ENCODE peak calls at places on chromosome 4, in four cellular contexts. P is ascending aorta; T is cardiac muscle cell; F is CD4-positive, CD25-positive, alpha-beta regulatory T cell. S is an unnamed sample.

GRCh38 chr4:107991945-107992625 is 2.4 kb downstream of the HADH start:
- DNase-seq in P (no peak), T (peak; percentile 90), F (no peak), S (no peak)

GRCh38 chr4:161564230-161564834 is 599.5 kb downstream of the FSTL5 start:
- DNase-seq in P (no peak), T (peak; percentile 39), F (no peak), S (no peak)

GRCh38 chr4:7193040-7193958 is 961 bp downstream of the SORCS2 start:
- DNase-seq in P (no peak), T (no peak), F (no peak), S (no peak)

GRCh38 chr4:51906167-51906647 is 63.3 kb downstream of the DCUN1D4 start:
- DNase-seq in P (no peak), T (peak; percentile 12), F (no peak), S (no peak)

GRCh38 chr4:85901500-85901899 is 426.6 kb downstream of the ARHGAP24 start:
- DNase-seq in P (no peak), T (no peak), F (no peak), S (no peak)

GRCh38 chr4:31702291-31702690 is 982.1 kb downstream of the PCDH7 start:
- DNase-seq in P (no peak), T (no peak), F (no peak), S (no peak)

GRCh38 chr4:116015549-116015948 is 902.1 kb upstream of the NDST4 start:
- DNase-seq in P (no peak), T (no peak), F (no peak), S (no peak)

GRCh38 chr4:21946858-21947257 is 1.7 kb downstream of the KCNIP4 start:
- DNase-seq in P (no peak), T (no peak), F (no peak), S (no peak)

GRCh38 chr4:128675083-128675482 is 134.4 kb upstream of the JADE1 start:
- DNase-seq in P (no peak), T (no peak), F (no peak), S (no peak)

GRCh38 chr4:139501531-139502311 is 47.8 kb downstream of the RAB33B start:
- DNase-seq in P (no peak), T (no peak), F (no peak), S (no peak)

DNA sequence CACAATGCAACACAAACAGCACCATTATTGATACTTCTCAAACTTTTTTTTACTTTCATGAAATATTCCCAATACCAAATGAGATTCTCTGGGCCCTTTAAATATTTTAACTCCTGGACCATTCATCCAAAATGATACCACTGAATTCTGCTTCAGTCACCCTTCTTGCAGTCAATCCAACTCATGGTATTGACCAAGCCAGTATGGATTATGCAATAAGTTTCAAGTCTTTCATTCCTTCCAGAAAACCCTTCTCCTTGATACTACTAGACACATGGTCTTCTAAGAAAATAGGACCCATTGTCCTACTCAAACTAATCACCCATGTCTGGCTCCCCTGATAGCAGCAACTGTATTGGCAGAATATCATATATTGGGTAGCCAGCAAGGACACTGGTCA is 23.0 kb downstream of the ZNF721 start:
- DNase-seq in P (no peak), T (no peak), F (no peak), S (no peak)
- H3K4me3 ChIP-seq in P (no peak overlapping the region), T (no peak overlapping the region), F (no peak overlapping the region), S (no peak overlapping the region)

GRCh38 chr4:169159614-169160013 is 111.1 kb downstream of the SH3RF1 start:
- DNase-seq in P (no peak), T (peak; percentile 78), F (no peak), S (no peak)
- H3K4me1 ChIP-seq in P (peaks cover 6% of the 10 kb centered on the region), T (peaks cover 5% of the 10 kb centered on the region), F (no peaks in the 10 kb centered on the region), S (no peaks in the 10 kb centered on the region)

GRCh38 chr4:101200561-101200960 is 146.8 kb downstream of the PPP3CA start:
- DNase-seq in P (no peak), T (peak; percentile 93), F (no peak), S (no peak)
- H3K4me3 ChIP-seq in P (no peak overlapping the region), T (no peak overlapping the region), F (no peak overlapping the region), S (no peak overlapping the region)

GRCh38 chr4:127182687-127183086 is 450.1 kb upstream of the INTU start:
- DNase-seq in P (no peak), T (no peak), F (no peak), S (no peak)

GRCh38 chr4:127179451-127180087 is 453.2 kb upstream of the INTU start:
- DNase-seq in P (no peak), T (no peak), F (no peak), S (no peak)

GRCh38 chr4:127181001-127181400 is 451.8 kb upstream of the INTU start:
- DNase-seq in P (no peak), T (no peak), F (no peak), S (no peak)
- H3K4me1 ChIP-seq in P (no peaks in the 10 kb centered on the region), T (no peaks in the 10 kb centered on the region), F (no peaks in the 10 kb centered on the region), S (no peaks in the 10 kb centered on the region)

GRCh38 chr4:5783486-5783885 is 72.5 kb downstream of the EVC start:
- DNase-seq in P (no peak), T (no peak), F (no peak), S (no peak)

GRCh38 chr4:5784021-5784420 is 73.0 kb downstream of the EVC start:
- DNase-seq in P (no peak), T (no peak), F (no peak), S (no peak)

GRCh38 chr4:5784960-5785611 is 74.1 kb downstream of the EVC start:
- DNase-seq in P (no peak), T (peak; percentile 20), F (no peak), S (no peak)

GRCh38 chr4:5782829-5783476 is 72.0 kb downstream of the EVC start:
- DNase-seq in P (no peak), T (no peak), F (no peak), S (no peak)

GRCh38 chr4:5780831-5781480 is 70.0 kb downstream of the EVC start:
- DNase-seq in P (no peak), T (peak; percentile 35), F (no peak), S (no peak)
- H3K4me3 ChIP-seq in P (no peak overlapping the region), T (no peak overlapping the region), F (no peak overlapping the region), S (no peak overlapping the region)

DNA sequence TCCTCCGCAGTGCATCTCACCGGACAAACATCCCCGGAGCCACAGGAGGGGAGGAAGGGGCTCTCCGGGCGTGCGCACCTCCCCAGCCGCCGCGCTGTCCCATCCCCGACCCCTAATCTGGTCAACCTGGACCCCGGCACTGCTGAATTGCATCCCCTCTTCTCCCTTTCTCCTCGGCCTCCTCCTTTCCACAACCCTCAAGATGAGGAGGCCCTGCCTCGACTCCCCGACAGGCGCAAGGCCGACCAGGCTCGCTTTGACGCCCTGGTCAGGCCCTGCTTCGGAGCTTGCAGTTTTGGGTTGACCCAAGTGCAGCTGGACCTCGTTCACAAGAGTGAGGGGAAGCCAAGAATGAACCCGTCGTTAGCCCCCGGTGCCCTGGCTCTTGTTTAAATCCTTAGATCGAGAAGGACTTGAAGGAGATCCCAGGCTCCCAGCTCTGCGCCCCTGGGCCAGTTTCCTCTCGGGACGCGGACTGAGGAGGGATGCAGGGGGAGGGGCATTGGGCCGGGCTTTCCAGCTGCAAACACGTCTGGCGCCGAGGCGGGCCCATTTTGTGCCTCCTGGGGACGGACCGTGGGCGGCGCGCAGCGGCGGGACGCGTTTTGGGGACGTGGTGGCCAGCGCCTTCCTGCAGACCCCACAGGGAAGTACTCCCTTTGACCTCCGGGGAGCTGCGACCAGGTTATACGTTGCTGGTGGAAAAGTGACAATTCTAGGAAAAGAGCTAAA is 2.5 kb downstream of the PDGFRA start:
- DNase-seq in P (no peak), T (peak; percentile 78), F (no peak), S (no peak)
- H3K4me1 ChIP-seq in P (peaks cover 12% of the 10 kb centered on the region), T (peaks cover under 1% of the 10 kb centered on the region), F (peaks cover 28% of the 10 kb centered on the region), S (peaks cover 53% of the 10 kb centered on the region)

S was measured in CD8-positive, alpha-beta T cell.